ENCODE peak calls at places on chromosomes 16 and 17, in four cellular contexts. One of them, this sample, is unnamed.

GRCh38 chr16:88409296-88410065 is 26.7 kb downstream of the ZNF469 start:
- DNase-seq in HFFc6: no peak
- DNase-seq in KBM-7: no peak
- DNase-seq in ureter: no peak
- DNase-seq in this sample: no peak

GRCh38 chr16:31488630-31489564 is 6.0 kb downstream of the SLC5A2 start:
- DNase-seq in ureter: no peak
- DNase-seq in KBM-7: no peak
- DNase-seq in HFFc6: no peak
- DNase-seq in this sample: no peak

GRCh38 chr16:17474037-17474436 is 3.3 kb upstream of the XYLT1 start:
- DNase-seq in KBM-7: peak; percentile 91
- DNase-seq in HFFc6: peak; percentile 37
- DNase-seq in ureter: no peak
- DNase-seq in this sample: no peak

GRCh38 chr16:4778050-4778392 is 10.1 kb downstream of the SEPTIN12 start:
- DNase-seq in HFFc6: no peak
- DNase-seq in ureter: no peak
- DNase-seq in KBM-7: no peak
- DNase-seq in this sample: no peak

GRCh38 chr16:75555213-75555706 is 792 bp downstream of the TMEM231 start:
- DNase-seq in KBM-7: peak; percentile 16
- DNase-seq in ureter: peak; percentile 83
- DNase-seq in HFFc6: peak; percentile 92
- DNase-seq in this sample: peak; percentile 88

GRCh38 chr16:10168258-10168657 is 14.0 kb downstream of the GRIN2A start:
- DNase-seq in KBM-7: no peak
- DNase-seq in ureter: no peak
- DNase-seq in HFFc6: peak; percentile 73
- DNase-seq in this sample: no peak

GRCh38 chr16:50266337-50267091 is at the start of gene ADCY7:
- DNase-seq in KBM-7: peak; percentile 87
- DNase-seq in HFFc6: peak; percentile 85
- DNase-seq in ureter: peak; percentile 85
- DNase-seq in this sample: peak; percentile 79

GRCh38 chr16:70688266-70688742 is 2.5 kb upstream of the MTSS2 start:
- DNase-seq in HFFc6: peak; percentile 36
- DNase-seq in KBM-7: no peak
- DNase-seq in ureter: no peak
- DNase-seq in this sample: no peak

GRCh38 chr17:18331879-18332278 is 16.8 kb downstream of the SMCR8 start:
- DNase-seq in ureter: no peak
- DNase-seq in KBM-7: no peak
- DNase-seq in HFFc6: no peak
- DNase-seq in this sample: no peak

GRCh38 chr17:6786618-6787017 is 10.6 kb downstream of the FBXO39 start:
- DNase-seq in ureter: no peak
- DNase-seq in KBM-7: no peak
- DNase-seq in HFFc6: peak; percentile 60
- DNase-seq in this sample: no peak